ENCODE peak calls at places on chromosome 21, in ten cellular contexts. E, C, K, M, T, Y, I, N, X and H are unnamed samples.

GRCh38 chr21:43880111-43880985 is 15.3 kb downstream of the AGPAT3 start:
- DNase-seq in E (no peak), X (peak), Y (no peak), M (no peak), K (peak), T (no peak), C (peak), N (no peak), I (no peak), H (peak)

GRCh38 chr21:37688952-37689659 is 227.2 kb downstream of the KCNJ6 start:
- DNase-seq in T (no peak), C (no peak), X (no peak), I (no peak), N (no peak), E (no peak), K (no peak), Y (no peak), M (no peak), H (no peak)

GRCh38 chr21:37061926-37062591 is 10.8 kb downstream of the PIGP start:
- DNase-seq in I (no peak), C (no peak), N (no peak), Y (no peak), T (no peak), E (no peak), K (no peak), M (no peak), X (no peak), H (no peak)

GRCh38 chr21:35619184-35619583 is 441.1 kb downstream of the SETD4 start:
- DNase-seq in N (no peak), E (no peak), T (no peak), K (no peak), Y (peak), I (no peak), X (peak), M (no peak), C (no peak), H (no peak)

GRCh38 chr21:33278736-33279135 is 12.6 kb downstream of the IL10RB start:
- DNase-seq in C (no peak), X (no peak), E (no peak), M (no peak), N (no peak), Y (peak), K (no peak), I (no peak), T (no peak), H (no peak)

GRCh38 chr21:39674794-39675193 is 62.1 kb downstream of the B3GALT5 start:
- DNase-seq in K (peak), I (no peak), Y (no peak), M (no peak), E (no peak), X (no peak), T (no peak), C (no peak), N (no peak), H (no peak)

GRCh38 chr21:36708512-36709029 is 9.7 kb downstream of the SIM2 start:
- DNase-seq in M (no peak), Y (no peak), N (no peak), I (peak), C (no peak), E (no peak), T (no peak), X (no peak), K (no peak), H (no peak)

GRCh38 chr21:43331962-43332458 is 94.9 kb downstream of the SIK1 start:
- DNase-seq in T (no peak), Y (peak), C (no peak), K (no peak), I (no peak), X (peak), M (no peak), N (no peak), E (no peak), H (no peak)

GRCh38 chr21:36428789-36429671 is 43.8 kb downstream of the CHAF1B start:
- DNase-seq in T (no peak), Y (no peak), K (no peak), C (no peak), I (no peak), X (no peak), N (no peak), E (no peak), M (no peak), H (peak)

GRCh38 chr21:32648165-32648564 is 36.0 kb upstream of the CFAP298 start:
- DNase-seq in E (no peak), N (no peak), T (no peak), C (no peak), M (no peak), X (no peak), I (no peak), K (no peak), Y (no peak), H (no peak)

GRCh38 chr21:42219606-42220137 is 732 bp downstream of the ABCG1 start:
- DNase-seq in C (peak), N (peak), I (peak), X (no peak), E (peak), K (peak), Y (no peak), T (no peak), M (no peak), H (peak)

GRCh38 chr21:38323721-38324591 is 67.2 kb downstream of the KCNJ15 start:
- DNase-seq in I (no peak), C (peak), E (no peak), T (no peak), X (peak), N (no peak), M (no peak), Y (peak), K (no peak), H (no peak)

GRCh38 chr21:28336299-28336698 is 656.4 kb downstream of the LTN1 start:
- DNase-seq in T (no peak), K (no peak), X (peak), I (no peak), E (no peak), Y (peak), M (no peak), N (no peak), C (no peak), H (no peak)

GRCh38 chr21:41228006-41228370 is 60.0 kb downstream of the BACE2 start:
- DNase-seq in M (no peak), Y (no peak), N (no peak), E (no peak), C (no peak), T (no peak), I (no peak), K (no peak), X (no peak), H (no peak)

GRCh38 chr21:36640260-36641244 is 58.4 kb upstream of the SIM2 start:
- DNase-seq in Y (no peak), E (no peak), K (no peak), C (peak), X (no peak), I (no peak), M (no peak), T (no peak), N (no peak), H (no peak)

GRCh38 chr21:37914211-37914900 is 1.9 kb downstream of the KCNJ6 start:
- DNase-seq in T (no peak), E (no peak), K (no peak), Y (no peak), N (peak), M (no peak), I (peak), C (peak), X (peak), H (no peak)

GRCh38 chr21:45450741-45451740 is 46.1 kb downstream of the COL18A1 start:
- DNase-seq in X (no peak), I (no peak), T (no peak), K (no peak), C (no peak), Y (no peak), E (no peak), M (no peak), N (no peak), H (no peak)

GRCh38 chr21:41360072-41360821 is 1.6 kb upstream of the MX2 start:
- DNase-seq in Y (peak), T (no peak), N (no peak), C (peak), E (no peak), I (no peak), X (peak), K (peak), M (no peak), H (peak)

GRCh38 chr21:23463365-23463764 is 2143.9 kb downstream of the MRPL39 start:
- DNase-seq in C (no peak), E (no peak), Y (no peak), K (no peak), I (no peak), T (no peak), M (no peak), N (no peak), X (no peak), H (no peak)

GRCh38 chr21:45580576-45581321 is 38.5 kb upstream of the SLC19A1 start:
- DNase-seq in I (peak), E (no peak), N (no peak), K (peak), M (no peak), T (no peak), C (peak), Y (no peak), X (no peak), H (no peak)

GRCh38 chr21:41054206-41054605 is 113.8 kb upstream of the BACE2 start:
- DNase-seq in I (no peak), Y (no peak), K (no peak), C (no peak), T (no peak), M (no peak), N (no peak), X (peak), E (no peak), H (no peak)

GRCh38 chr21:35026617-35027557 is 22.2 kb downstream of the RUNX1 start:
- DNase-seq in Y (no peak), C (peak), E (peak), N (peak), X (peak), K (peak), T (peak), M (peak), I (peak), H (peak)

GRCh38 chr21:27580276-27580675 is 613.4 kb upstream of the ADAMTS5 start:
- DNase-seq in E (no peak), C (no peak), T (no peak), X (no peak), Y (peak), I (no peak), N (no peak), K (no peak), M (no peak), H (no peak)

GRCh38 chr21:46355161-46356004 is 31.4 kb downstream of the PCNT start:
- DNase-seq in Y (no peak), I (peak), M (no peak), T (no peak), K (no peak), C (peak), E (no peak), N (no peak), X (no peak), H (peak)

GRCh38 chr21:34908424-34909055 is 140.6 kb downstream of the RUNX1 start:
- DNase-seq in M (no peak), N (no peak), C (no peak), X (no peak), K (no peak), T (no peak), I (no peak), E (no peak), Y (no peak), H (no peak)

GRCh38 chr21:45430521-45431501 is 25.8 kb downstream of the COL18A1 start:
- DNase-seq in X (no peak), Y (peak), M (no peak), T (no peak), N (no peak), C (peak), K (no peak), I (no peak), E (no peak), H (no peak)

GRCh38 chr21:38234395-38235142 is 22.2 kb upstream of the KCNJ15 start:
- DNase-seq in C (no peak), N (no peak), X (no peak), K (no peak), E (no peak), M (no peak), T (no peak), Y (no peak), I (no peak), H (no peak)

GRCh38 chr21:45417256-45417950 is 12.4 kb downstream of the COL18A1 start:
- DNase-seq in I (no peak), Y (no peak), E (no peak), X (no peak), M (no peak), N (no peak), C (no peak), K (no peak), T (no peak), H (no peak)

GRCh38 chr21:33968082-33968997 is 52.7 kb upstream of the ATP5PO start:
- DNase-seq in T (no peak), X (peak), N (peak), E (no peak), Y (peak), I (no peak), K (no peak), M (no peak), C (no peak), H (no peak)